ENCODE peak calls at places on chromosomes 11 and 22, in eight cellular contexts. One of them, this sample, is unnamed.

GRCh38 chr11:48101958-48102357 is 114.7 kb upstream of the OR4B1 start:
- DNase-seq in AG04449: no peak
- DNase-seq in AG10803: no peak
- DNase-seq in cardiac muscle cell: no peak
- DNase-seq in IMR-90: no peak
- DNase-seq in kidney epithelial cell: no peak
- DNase-seq in pancreas: no peak
- DNase-seq in spleen: no peak
- DNase-seq in this sample: no peak

GRCh38 chr22:45290410-45290936 is 5.7 kb downstream of the UPK3A start:
- DNase-seq in AG10803: peak; percentile 77
- DNase-seq in AG04449: peak; percentile 58
- DNase-seq in kidney epithelial cell: no peak
- DNase-seq in IMR-90: peak; percentile 83
- DNase-seq in pancreas: no peak
- DNase-seq in cardiac muscle cell: peak; percentile 35
- DNase-seq in spleen: no peak
- DNase-seq in this sample: no peak

GRCh38 chr11:3201677-3202181 is 16.9 kb downstream of the MRGPRG start:
- DNase-seq in IMR-90: no peak
- DNase-seq in pancreas: no peak
- DNase-seq in AG10803: no peak
- DNase-seq in AG04449: no peak
- DNase-seq in kidney epithelial cell: no peak
- DNase-seq in spleen: peak; percentile 67
- DNase-seq in cardiac muscle cell: no peak
- DNase-seq in this sample: no peak

GRCh38 chr22:17931400-17931825 is 92.9 kb downstream of the MICAL3 start:
- DNase-seq in AG10803: peak; percentile 49
- DNase-seq in IMR-90: no peak
- DNase-seq in AG04449: no peak
- DNase-seq in cardiac muscle cell: no peak
- DNase-seq in pancreas: no peak
- DNase-seq in spleen: no peak
- DNase-seq in kidney epithelial cell: no peak
- DNase-seq in this sample: no peak

GRCh38 chr11:335779-336665 is 15.4 kb upstream of the IFITM3 start:
- DNase-seq in AG04449: no peak
- DNase-seq in cardiac muscle cell: peak; percentile 76
- DNase-seq in pancreas: no peak
- DNase-seq in kidney epithelial cell: no peak
- DNase-seq in IMR-90: no peak
- DNase-seq in AG10803: no peak
- DNase-seq in spleen: peak; percentile 79
- DNase-seq in this sample: no peak

GRCh38 chr11:83569134-83569805 is 283.1 kb upstream of the CCDC90B start:
- DNase-seq in IMR-90: no peak
- DNase-seq in cardiac muscle cell: no peak
- DNase-seq in kidney epithelial cell: no peak
- DNase-seq in AG10803: no peak
- DNase-seq in spleen: no peak
- DNase-seq in AG04449: no peak
- DNase-seq in pancreas: no peak
- DNase-seq in this sample: no peak

GRCh38 chr11:17164361-17165246 is 43.2 kb downstream of the PIK3C2A start:
- DNase-seq in IMR-90: peak; percentile 15
- DNase-seq in spleen: no peak
- DNase-seq in AG04449: no peak
- DNase-seq in pancreas: no peak
- DNase-seq in kidney epithelial cell: no peak
- DNase-seq in AG10803: peak; percentile 21
- DNase-seq in cardiac muscle cell: no peak
- DNase-seq in this sample: peak; percentile 22

GRCh38 chr11:20601221-20601914 is 2.0 kb downstream of the SLC6A5 start:
- DNase-seq in pancreas: no peak
- DNase-seq in AG10803: no peak
- DNase-seq in IMR-90: no peak
- DNase-seq in spleen: no peak
- DNase-seq in cardiac muscle cell: no peak
- DNase-seq in AG04449: no peak
- DNase-seq in kidney epithelial cell: no peak
- DNase-seq in this sample: no peak

GRCh38 chr11:117936973-117937372 is 7.8 kb upstream of the TMPRSS13 start:
- DNase-seq in AG10803: no peak
- DNase-seq in cardiac muscle cell: no peak
- DNase-seq in pancreas: peak; percentile 3
- DNase-seq in spleen: no peak
- DNase-seq in kidney epithelial cell: no peak
- DNase-seq in IMR-90: no peak
- DNase-seq in AG04449: no peak
- DNase-seq in this sample: no peak

GRCh38 chr11:59271811-59272327 is 59.1 kb upstream of the MPEG1 start:
- DNase-seq in cardiac muscle cell: no peak
- DNase-seq in kidney epithelial cell: no peak
- DNase-seq in IMR-90: no peak
- DNase-seq in AG04449: no peak
- DNase-seq in AG10803: no peak
- DNase-seq in spleen: no peak
- DNase-seq in pancreas: no peak
- DNase-seq in this sample: no peak
- H3K4me3 ChIP-seq in cardiac muscle cell: no peak overlapping the region
- H3K4me3 ChIP-seq in kidney epithelial cell: no peak overlapping the region
- H3K4me3 ChIP-seq in IMR-90: no peak overlapping the region
- H3K4me3 ChIP-seq in AG04449: no peak overlapping the region
- H3K4me3 ChIP-seq in AG10803: no peak overlapping the region
- H3K4me3 ChIP-seq in spleen: no peak overlapping the region
- H3K4me3 ChIP-seq in pancreas: no peak overlapping the region
- H3K4me3 ChIP-seq in this sample: no peak overlapping the region

DNA sequence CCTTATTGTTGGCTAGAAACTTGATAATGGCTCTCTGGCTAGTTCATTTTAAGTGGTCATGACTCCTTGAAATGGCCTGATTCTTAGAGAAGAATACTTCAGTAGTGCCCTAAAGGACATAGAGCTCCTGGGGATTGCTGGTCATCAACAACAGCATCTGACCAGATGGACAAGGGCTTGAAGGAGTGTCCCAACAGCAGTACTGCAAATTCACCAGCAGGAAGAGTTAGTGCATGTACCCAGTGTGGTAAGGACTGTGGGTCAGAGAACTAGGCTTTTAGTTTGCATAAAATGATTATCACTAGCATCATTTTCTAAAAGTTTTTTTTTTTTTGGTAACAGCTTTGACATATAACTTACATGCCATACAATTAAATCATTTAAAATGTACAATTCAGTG is 39.5 kb upstream of the CUL5 start:
- DNase-seq in pancreas: no peak
- DNase-seq in cardiac muscle cell: no peak
- DNase-seq in AG04449: no peak
- DNase-seq in kidney epithelial cell: no peak
- DNase-seq in spleen: no peak
- DNase-seq in AG10803: no peak
- DNase-seq in IMR-90: no peak
- DNase-seq in this sample: no peak
- TF ChIP-seq CTCF in pancreas: no peak
- TF ChIP-seq CTCF in cardiac muscle cell: no peak
- TF ChIP-seq CTCF in AG04449: no peak
- TF ChIP-seq CTCF in kidney epithelial cell: no peak
- TF ChIP-seq CTCF in spleen: no peak
- TF ChIP-seq CTCF in AG10803: no peak
- TF ChIP-seq CTCF in IMR-90: no peak
- TF ChIP-seq CTCF in this sample: no peak

GRCh38 chr11:113487622-113488021 is 12.4 kb upstream of the DRD2 start:
- DNase-seq in pancreas: no peak
- DNase-seq in spleen: no peak
- DNase-seq in IMR-90: no peak
- DNase-seq in AG04449: no peak
- DNase-seq in AG10803: no peak
- DNase-seq in kidney epithelial cell: no peak
- DNase-seq in cardiac muscle cell: no peak
- DNase-seq in this sample: no peak

GRCh38 chr11:113481226-113481625 is 6.0 kb upstream of the DRD2 start:
- DNase-seq in cardiac muscle cell: no peak
- DNase-seq in kidney epithelial cell: no peak
- DNase-seq in IMR-90: no peak
- DNase-seq in pancreas: no peak
- DNase-seq in AG10803: no peak
- DNase-seq in AG04449: no peak
- DNase-seq in spleen: no peak
- DNase-seq in this sample: no peak

GRCh38 chr11:113488931-113489351 is 13.7 kb upstream of the DRD2 start:
- DNase-seq in cardiac muscle cell: no peak
- DNase-seq in kidney epithelial cell: no peak
- DNase-seq in IMR-90: no peak
- DNase-seq in AG10803: no peak
- DNase-seq in spleen: no peak
- DNase-seq in AG04449: no peak
- DNase-seq in pancreas: no peak
- DNase-seq in this sample: no peak

GRCh38 chr11:113481672-113482071 is 6.5 kb upstream of the DRD2 start:
- DNase-seq in kidney epithelial cell: no peak
- DNase-seq in spleen: no peak
- DNase-seq in pancreas: no peak
- DNase-seq in AG04449: no peak
- DNase-seq in AG10803: no peak
- DNase-seq in cardiac muscle cell: peak; percentile 32
- DNase-seq in IMR-90: no peak
- DNase-seq in this sample: no peak

DNA sequence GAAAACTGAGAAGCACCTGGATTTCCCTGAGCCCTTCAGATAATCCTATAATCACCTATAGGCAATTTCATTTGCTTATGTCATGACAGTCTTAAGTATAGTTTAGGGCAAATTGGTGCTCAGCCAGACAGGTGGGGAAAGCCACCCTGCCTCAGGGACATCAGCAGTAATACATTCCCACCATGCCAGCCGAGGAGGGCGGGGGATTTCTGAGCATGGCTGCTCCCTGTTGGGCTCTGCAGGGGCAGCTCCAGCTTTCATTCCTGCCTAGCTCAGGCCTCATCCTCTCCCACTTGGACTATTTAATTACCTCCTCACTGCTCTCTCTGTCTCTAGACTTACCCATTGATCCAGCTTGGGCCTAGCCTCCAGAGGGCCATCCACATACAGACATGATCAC is 9.0 kb upstream of the DRD2 start:
- DNase-seq in pancreas: no peak
- DNase-seq in kidney epithelial cell: no peak
- DNase-seq in cardiac muscle cell: no peak
- DNase-seq in IMR-90: no peak
- DNase-seq in AG04449: no peak
- DNase-seq in AG10803: no peak
- DNase-seq in spleen: no peak
- DNase-seq in this sample: no peak
- H3K4me3 ChIP-seq in pancreas: no peak overlapping the region
- H3K4me3 ChIP-seq in kidney epithelial cell: no peak overlapping the region
- H3K4me3 ChIP-seq in cardiac muscle cell: no peak overlapping the region
- H3K4me3 ChIP-seq in IMR-90: no peak overlapping the region
- H3K4me3 ChIP-seq in AG04449: no peak overlapping the region
- H3K4me3 ChIP-seq in AG10803: no peak overlapping the region
- H3K4me3 ChIP-seq in spleen: no peak overlapping the region
- H3K4me3 ChIP-seq in this sample: no peak overlapping the region

GRCh38 chr22:20186183-20186870 is 35.5 kb upstream of the CCDC188 start:
- DNase-seq in AG04449: no peak
- DNase-seq in IMR-90: no peak
- DNase-seq in kidney epithelial cell: no peak
- DNase-seq in spleen: no peak
- DNase-seq in cardiac muscle cell: no peak
- DNase-seq in pancreas: no peak
- DNase-seq in AG10803: no peak
- DNase-seq in this sample: no peak
- TF ChIP-seq CTCF in AG04449: no peak
- TF ChIP-seq CTCF in IMR-90: peak; percentile 15
- TF ChIP-seq CTCF in kidney epithelial cell: peak; percentile 19
- TF ChIP-seq CTCF in spleen: no peak
- TF ChIP-seq CTCF in cardiac muscle cell: peak; percentile 7
- TF ChIP-seq CTCF in pancreas: no peak
- TF ChIP-seq CTCF in AG10803: no peak
- TF ChIP-seq CTCF in this sample: no peak

GRCh38 chr11:33321483-33321882 is 64.3 kb downstream of the HIPK3 start:
- DNase-seq in AG04449: no peak
- DNase-seq in cardiac muscle cell: no peak
- DNase-seq in spleen: no peak
- DNase-seq in pancreas: no peak
- DNase-seq in AG10803: no peak
- DNase-seq in kidney epithelial cell: no peak
- DNase-seq in IMR-90: no peak
- DNase-seq in this sample: no peak

GRCh38 chr11:33320814-33321330 is 63.7 kb downstream of the HIPK3 start:
- DNase-seq in kidney epithelial cell: no peak
- DNase-seq in spleen: no peak
- DNase-seq in AG10803: no peak
- DNase-seq in AG04449: no peak
- DNase-seq in cardiac muscle cell: peak; percentile 28
- DNase-seq in pancreas: no peak
- DNase-seq in IMR-90: peak; percentile 44
- DNase-seq in this sample: peak; percentile 19

GRCh38 chr11:33323421-33323820 is 66.2 kb downstream of the HIPK3 start:
- DNase-seq in kidney epithelial cell: no peak
- DNase-seq in AG04449: no peak
- DNase-seq in cardiac muscle cell: no peak
- DNase-seq in IMR-90: no peak
- DNase-seq in pancreas: no peak
- DNase-seq in spleen: no peak
- DNase-seq in AG10803: no peak
- DNase-seq in this sample: no peak

GRCh38 chr11:33317662-33318061 is 60.5 kb downstream of the HIPK3 start:
- DNase-seq in IMR-90: peak; percentile 56
- DNase-seq in AG10803: peak; percentile 18
- DNase-seq in cardiac muscle cell: no peak
- DNase-seq in pancreas: no peak
- DNase-seq in spleen: no peak
- DNase-seq in kidney epithelial cell: peak; percentile 12
- DNase-seq in AG04449: no peak
- DNase-seq in this sample: no peak

GRCh38 chr11:33319965-33320813 is 63.0 kb downstream of the HIPK3 start:
- DNase-seq in IMR-90: no peak
- DNase-seq in AG04449: no peak
- DNase-seq in kidney epithelial cell: no peak
- DNase-seq in cardiac muscle cell: no peak
- DNase-seq in AG10803: no peak
- DNase-seq in pancreas: no peak
- DNase-seq in spleen: no peak
- DNase-seq in this sample: no peak
- H3K4me3 ChIP-seq in IMR-90: no peak overlapping the region
- H3K4me3 ChIP-seq in AG04449: no peak overlapping the region
- H3K4me3 ChIP-seq in kidney epithelial cell: no peak overlapping the region
- H3K4me3 ChIP-seq in cardiac muscle cell: no peak overlapping the region
- H3K4me3 ChIP-seq in AG10803: no peak overlapping the region
- H3K4me3 ChIP-seq in pancreas: no peak overlapping the region
- H3K4me3 ChIP-seq in spleen: no peak overlapping the region
- H3K4me3 ChIP-seq in this sample: no peak overlapping the region

GRCh38 chr11:120863359-120863758 is 160.5 kb upstream of the TBCEL start:
- DNase-seq in spleen: no peak
- DNase-seq in cardiac muscle cell: no peak
- DNase-seq in AG10803: peak; percentile 33
- DNase-seq in AG04449: no peak
- DNase-seq in IMR-90: peak; percentile 15
- DNase-seq in kidney epithelial cell: no peak
- DNase-seq in pancreas: no peak
- DNase-seq in this sample: peak; percentile 61
- TF ChIP-seq CTCF in spleen: no peak
- TF ChIP-seq CTCF in cardiac muscle cell: no peak
- TF ChIP-seq CTCF in AG10803: no peak
- TF ChIP-seq CTCF in AG04449: no peak
- TF ChIP-seq CTCF in IMR-90: no peak
- TF ChIP-seq CTCF in kidney epithelial cell: no peak
- TF ChIP-seq CTCF in pancreas: no peak
- TF ChIP-seq CTCF in this sample: no peak